ENCODE peak calls at places on chromosomes 11 and 22, in seven cellular contexts. P, W, R, K, Q, I and D are unnamed samples.

GRCh38 chr11:6579681-6580080 is 23.7 kb downstream of the RRP8 start:
- DNase-seq in P (no peak), W (no peak), R (no peak), K (peak), Q (no peak), I (no peak), D (no peak)

GRCh38 chr11:70399681-70400112 is 1.4 kb downstream of the CTTN start:
- DNase-seq in P (peak), W (peak), R (no peak), K (peak), Q (peak), I (peak), D (no peak)

GRCh38 chr22:47779474-47779873 is 1017.0 kb downstream of the TBC1D22A start:
- DNase-seq in P (no peak), W (no peak), R (no peak), K (no peak), Q (no peak), I (no peak), D (no peak)

GRCh38 chr22:45424241-45424731 is 10.8 kb downstream of the RIBC2 start:
- DNase-seq in P (peak), W (no peak), R (no peak), K (no peak), Q (no peak), I (no peak), D (no peak)

GRCh38 chr22:37669586-37669985 is 5.8 kb upstream of the LGALS1 start:
- DNase-seq in P (no peak), W (no peak), R (no peak), K (no peak), Q (no peak), I (no peak), D (no peak)

GRCh38 chr11:117815262-117815803 is 9.2 kb downstream of the FXYD2 start:
- DNase-seq in P (peak), W (no peak), R (peak), K (peak), Q (no peak), I (no peak), D (peak)

GRCh38 chr11:79437981-79438630 is 2.7 kb downstream of the TENM4 start:
- DNase-seq in P (peak), W (no peak), R (no peak), K (peak), Q (no peak), I (no peak), D (no peak)

GRCh38 chr11:65613091-65613928 is 711 bp downstream of the MAP3K11 start:
- DNase-seq in P (no peak), W (no peak), R (no peak), K (peak), Q (peak), I (no peak), D (no peak)

GRCh38 chr11:70335511-70335910 is 62.8 kb upstream of the CTTN start:
- DNase-seq in P (no peak), W (no peak), R (no peak), K (no peak), Q (no peak), I (no peak), D (no peak)

GRCh38 chr22:42289671-42290269 is 19.3 kb upstream of the TCF20 start:
- DNase-seq in P (no peak), W (no peak), R (no peak), K (no peak), Q (no peak), I (no peak), D (no peak)

GRCh38 chr11:59992420-59992819 is 24.6 kb upstream of the OOSP4B start:
- DNase-seq in P (no peak), W (no peak), R (no peak), K (no peak), Q (no peak), I (no peak), D (no peak)

GRCh38 chr11:130624946-130625345 is 176.5 kb downstream of the ADAMTS15 start:
- DNase-seq in P (no peak), W (no peak), R (no peak), K (no peak), Q (no peak), I (no peak), D (no peak)
- H3K4me3 ChIP-seq in P (no peak), W (no peak), R (no peak), K (no peak), Q (no peak), I (no peak), D (no peak)

GRCh38 chr22:29030016-29030617 is 31.5 kb downstream of the C22orf31 start:
- DNase-seq in P (no peak), W (peak), R (no peak), K (no peak), Q (peak), I (no peak), D (no peak)
- TF ChIP-seq CTCF in P (no peak), W (peak), R (no peak), K (no peak), Q (no peak), I (no peak), D (no peak)

GRCh38 chr11:78370406-78371172 is 47.0 kb downstream of the GAB2 start:
- DNase-seq in P (peak), W (no peak), R (no peak), K (no peak), Q (no peak), I (peak), D (no peak)
- H3K4me3 ChIP-seq in P (no peak), W (no peak), R (no peak), K (no peak), Q (no peak), I (no peak), D (no peak)

GRCh38 chr11:76919467-76919866 is 58.7 kb downstream of the ACER3 start:
- DNase-seq in P (no peak), W (no peak), R (no peak), K (no peak), Q (no peak), I (no peak), D (no peak)

GRCh38 chr11:76919887-76920746 is 59.4 kb downstream of the ACER3 start:
- DNase-seq in P (peak), W (peak), R (peak), K (peak), Q (peak), I (peak), D (peak)

GRCh38 chr11:76916712-76917111 is 56.0 kb downstream of the ACER3 start:
- DNase-seq in P (no peak), W (no peak), R (no peak), K (no peak), Q (no peak), I (no peak), D (no peak)

DNA sequence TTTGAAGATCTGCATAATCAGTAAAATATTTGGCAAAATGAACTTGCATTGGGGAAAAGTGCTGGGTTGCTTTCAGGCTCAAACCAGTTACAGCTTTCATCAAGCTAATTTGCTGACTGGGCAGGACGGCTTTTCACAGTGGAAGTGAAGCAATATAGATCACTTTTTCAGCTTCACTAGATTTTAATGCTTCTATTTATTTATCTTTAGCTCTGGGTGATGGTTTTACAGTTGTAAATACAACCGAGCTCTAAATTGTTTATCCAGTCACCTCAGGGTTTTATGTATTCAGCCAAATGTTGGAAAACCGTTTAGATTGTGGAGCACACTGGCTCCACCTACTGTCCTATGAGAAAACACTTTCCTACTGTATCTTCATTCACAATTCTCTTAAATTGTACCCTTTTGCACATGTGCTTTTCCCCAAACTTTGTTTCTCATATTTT is 58.2 kb downstream of the ACER3 start:
- DNase-seq in P (no peak), W (peak), R (peak), K (peak), Q (peak), I (peak), D (peak)
- TF ChIP-seq CTCF in P (peak), W (peak), R (peak), K (peak), Q (peak), I (peak), D (peak)

DNA sequence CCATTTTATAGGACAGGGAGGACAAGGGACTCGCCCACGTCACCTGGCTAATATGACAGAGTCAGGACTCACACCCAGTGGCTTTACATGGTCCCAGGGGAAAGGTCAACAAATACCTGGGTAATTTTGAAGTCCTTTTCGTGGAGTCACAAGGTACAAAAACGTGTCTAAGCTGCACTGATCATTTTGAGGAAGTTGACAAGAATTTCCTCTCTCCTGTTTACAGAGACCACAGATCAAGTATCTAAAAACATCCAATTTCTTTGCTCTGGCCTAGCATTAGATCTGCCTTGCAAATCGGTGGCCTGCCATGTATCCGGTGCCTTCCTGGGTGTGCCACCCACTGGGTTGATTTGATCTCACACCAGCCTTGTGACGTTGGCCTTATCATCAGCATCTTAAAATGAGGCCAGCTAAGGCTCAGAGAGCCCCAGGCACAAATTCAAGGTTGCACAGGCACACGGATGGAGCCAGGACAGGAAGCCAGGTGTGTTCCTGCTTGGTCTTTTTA is 17.6 kb downstream of the GDPD5 start:
- DNase-seq in P (no peak), W (no peak), R (no peak), K (no peak), Q (no peak), I (no peak), D (peak)
- H3K4me3 ChIP-seq in P (no peak), W (no peak), R (no peak), K (no peak), Q (no peak), I (no peak), D (no peak)